ENCODE peak calls at places on chromosomes 6 and 20, in ten cellular contexts. One of them, this sample, is unnamed.

GRCh38 chr6:160041608-160042007 is 72.7 kb downstream of the IGF2R start:
- DNase-seq in A549: no peak
- DNase-seq in uterus: no peak
- DNase-seq in psoas muscle: peak; percentile 80
- DNase-seq in mucosa of descending colon: no peak
- DNase-seq in foreskin fibroblast: peak; percentile 65
- DNase-seq in fibroblast of lung: peak; percentile 88
- DNase-seq in lower lobe of right lung: peak; percentile 77
- DNase-seq in HL-60: no peak
- DNase-seq in fibroblast of the aortic adventitia: peak; percentile 94
- DNase-seq in this sample: no peak

GRCh38 chr20:13650474-13650873 is 11.7 kb upstream of the TASP1 start:
- DNase-seq in psoas muscle: no peak
- DNase-seq in A549: no peak
- DNase-seq in HL-60: no peak
- DNase-seq in lower lobe of right lung: no peak
- DNase-seq in uterus: no peak
- DNase-seq in fibroblast of the aortic adventitia: no peak
- DNase-seq in foreskin fibroblast: no peak
- DNase-seq in mucosa of descending colon: no peak
- DNase-seq in fibroblast of lung: no peak
- DNase-seq in this sample: no peak

GRCh38 chr20:45459606-45460005 is 9.9 kb upstream of the WFDC2 start:
- DNase-seq in uterus: no peak
- DNase-seq in HL-60: no peak
- DNase-seq in lower lobe of right lung: no peak
- DNase-seq in foreskin fibroblast: no peak
- DNase-seq in A549: peak; percentile 33
- DNase-seq in fibroblast of lung: no peak
- DNase-seq in psoas muscle: no peak
- DNase-seq in fibroblast of the aortic adventitia: peak; percentile 12
- DNase-seq in mucosa of descending colon: no peak
- DNase-seq in this sample: no peak

GRCh38 chr20:53336892-53337291 is 256.7 kb downstream of the ZNF217 start:
- DNase-seq in fibroblast of the aortic adventitia: no peak
- DNase-seq in lower lobe of right lung: no peak
- DNase-seq in foreskin fibroblast: no peak
- DNase-seq in psoas muscle: no peak
- DNase-seq in HL-60: no peak
- DNase-seq in A549: no peak
- DNase-seq in uterus: no peak
- DNase-seq in fibroblast of lung: no peak
- DNase-seq in mucosa of descending colon: no peak
- DNase-seq in this sample: no peak

GRCh38 chr6:138417493-138418117 is 13.6 kb downstream of the HEBP2 start:
- DNase-seq in psoas muscle: no peak
- DNase-seq in foreskin fibroblast: no peak
- DNase-seq in mucosa of descending colon: no peak
- DNase-seq in lower lobe of right lung: no peak
- DNase-seq in A549: no peak
- DNase-seq in fibroblast of lung: no peak
- DNase-seq in fibroblast of the aortic adventitia: no peak
- DNase-seq in uterus: no peak
- DNase-seq in HL-60: no peak
- DNase-seq in this sample: no peak

GRCh38 chr6:129604321-129604720 is 105.7 kb downstream of the ARHGAP18 start:
- DNase-seq in fibroblast of the aortic adventitia: no peak
- DNase-seq in uterus: no peak
- DNase-seq in mucosa of descending colon: no peak
- DNase-seq in psoas muscle: no peak
- DNase-seq in HL-60: no peak
- DNase-seq in fibroblast of lung: no peak
- DNase-seq in A549: no peak
- DNase-seq in lower lobe of right lung: no peak
- DNase-seq in foreskin fibroblast: no peak
- DNase-seq in this sample: no peak

GRCh38 chr20:63525185-63525584 is 4.6 kb downstream of the PPDPF start:
- DNase-seq in psoas muscle: no peak
- DNase-seq in A549: no peak
- DNase-seq in foreskin fibroblast: no peak
- DNase-seq in uterus: no peak
- DNase-seq in HL-60: no peak
- DNase-seq in fibroblast of lung: no peak
- DNase-seq in mucosa of descending colon: no peak
- DNase-seq in lower lobe of right lung: no peak
- DNase-seq in fibroblast of the aortic adventitia: no peak
- DNase-seq in this sample: no peak

GRCh38 chr6:125140808-125141207 is 12.8 kb upstream of the TPD52L1 start:
- DNase-seq in lower lobe of right lung: no peak
- DNase-seq in psoas muscle: no peak
- DNase-seq in fibroblast of lung: peak; percentile 18
- DNase-seq in foreskin fibroblast: no peak
- DNase-seq in A549: no peak
- DNase-seq in uterus: no peak
- DNase-seq in HL-60: no peak
- DNase-seq in mucosa of descending colon: no peak
- DNase-seq in fibroblast of the aortic adventitia: peak; percentile 42
- DNase-seq in this sample: no peak

GRCh38 chr6:161415302-161415855 is 141.5 kb upstream of the AGPAT4 start:
- DNase-seq in foreskin fibroblast: no peak
- DNase-seq in uterus: no peak
- DNase-seq in mucosa of descending colon: no peak
- DNase-seq in HL-60: no peak
- DNase-seq in psoas muscle: no peak
- DNase-seq in A549: no peak
- DNase-seq in lower lobe of right lung: no peak
- DNase-seq in fibroblast of the aortic adventitia: no peak
- DNase-seq in fibroblast of lung: no peak
- DNase-seq in this sample: no peak

GRCh38 chr20:48191200-48191599 is 405.9 kb upstream of the SULF2 start:
- DNase-seq in HL-60: no peak
- DNase-seq in mucosa of descending colon: no peak
- DNase-seq in uterus: no peak
- DNase-seq in fibroblast of the aortic adventitia: no peak
- DNase-seq in foreskin fibroblast: no peak
- DNase-seq in A549: no peak
- DNase-seq in psoas muscle: no peak
- DNase-seq in fibroblast of lung: no peak
- DNase-seq in lower lobe of right lung: no peak
- DNase-seq in this sample: no peak

GRCh38 chr6:29984992-29985391 is 42.7 kb downstream of the HLA-A start:
- DNase-seq in uterus: no peak
- DNase-seq in fibroblast of lung: no peak
- DNase-seq in psoas muscle: no peak
- DNase-seq in foreskin fibroblast: no peak
- DNase-seq in fibroblast of the aortic adventitia: no peak
- DNase-seq in HL-60: no peak
- DNase-seq in mucosa of descending colon: no peak
- DNase-seq in lower lobe of right lung: no peak
- DNase-seq in A549: no peak
- DNase-seq in this sample: no peak

GRCh38 chr20:55173601-55174000 is 698.2 kb downstream of the DOK5 start:
- DNase-seq in uterus: no peak
- DNase-seq in fibroblast of lung: no peak
- DNase-seq in psoas muscle: no peak
- DNase-seq in foreskin fibroblast: no peak
- DNase-seq in A549: no peak
- DNase-seq in lower lobe of right lung: no peak
- DNase-seq in mucosa of descending colon: no peak
- DNase-seq in HL-60: no peak
- DNase-seq in fibroblast of the aortic adventitia: no peak
- DNase-seq in this sample: no peak

GRCh38 chr6:4134841-4135664 is at the start of gene ECI2:
- DNase-seq in fibroblast of the aortic adventitia: peak; percentile 40
- DNase-seq in mucosa of descending colon: no peak
- DNase-seq in fibroblast of lung: no peak
- DNase-seq in psoas muscle: peak; percentile 88
- DNase-seq in lower lobe of right lung: peak; percentile 86
- DNase-seq in A549: peak; percentile 48
- DNase-seq in HL-60: peak; percentile 44
- DNase-seq in foreskin fibroblast: peak; percentile 33
- DNase-seq in uterus: no peak
- DNase-seq in this sample: no peak
- H3K4me3 ChIP-seq in fibroblast of the aortic adventitia: peak within 1 kb of the TSS; percentile 87
- H3K4me3 ChIP-seq in mucosa of descending colon: peak within 1 kb of the TSS; percentile 48
- H3K4me3 ChIP-seq in fibroblast of lung: peak within 1 kb of the TSS; percentile 75
- H3K4me3 ChIP-seq in psoas muscle: peak within 1 kb of the TSS; percentile 87
- H3K4me3 ChIP-seq in lower lobe of right lung: peak within 1 kb of the TSS; percentile 79
- H3K4me3 ChIP-seq in A549: peak within 1 kb of the TSS; percentile 65
- H3K4me3 ChIP-seq in HL-60: peak within 1 kb of the TSS; percentile 79
- H3K4me3 ChIP-seq in foreskin fibroblast: peak within 1 kb of the TSS; percentile 90
- H3K4me3 ChIP-seq in uterus: peak within 1 kb of the TSS; percentile 96
- H3K4me3 ChIP-seq in this sample: peak within 1 kb of the TSS; percentile 80

GRCh38 chr6:169255643-169256042 is 2.0 kb upstream of the THBS2 start:
- DNase-seq in lower lobe of right lung: no peak
- DNase-seq in mucosa of descending colon: no peak
- DNase-seq in A549: no peak
- DNase-seq in foreskin fibroblast: no peak
- DNase-seq in fibroblast of the aortic adventitia: no peak
- DNase-seq in psoas muscle: no peak
- DNase-seq in HL-60: no peak
- DNase-seq in uterus: no peak
- DNase-seq in fibroblast of lung: no peak
- DNase-seq in this sample: no peak
- TF ChIP-seq CTCF in lower lobe of right lung: no peak
- TF ChIP-seq CTCF in mucosa of descending colon: no peak
- TF ChIP-seq CTCF in A549: no peak
- TF ChIP-seq CTCF in foreskin fibroblast: no peak
- TF ChIP-seq CTCF in fibroblast of the aortic adventitia: no peak
- TF ChIP-seq CTCF in psoas muscle: no peak
- TF ChIP-seq CTCF in HL-60: no peak
- TF ChIP-seq CTCF in uterus: no peak
- TF ChIP-seq CTCF in fibroblast of lung: no peak
- TF ChIP-seq CTCF in this sample: no peak

GRCh38 chr6:10149603-10150002 is 265.3 kb downstream of the TFAP2A start:
- DNase-seq in lower lobe of right lung: no peak
- DNase-seq in HL-60: no peak
- DNase-seq in foreskin fibroblast: no peak
- DNase-seq in fibroblast of the aortic adventitia: no peak
- DNase-seq in uterus: no peak
- DNase-seq in mucosa of descending colon: no peak
- DNase-seq in psoas muscle: no peak
- DNase-seq in fibroblast of lung: no peak
- DNase-seq in A549: no peak
- DNase-seq in this sample: no peak

GRCh38 chr6:10151144-10151915 is 263.5 kb downstream of the TFAP2A start:
- DNase-seq in lower lobe of right lung: no peak
- DNase-seq in HL-60: no peak
- DNase-seq in fibroblast of the aortic adventitia: no peak
- DNase-seq in foreskin fibroblast: no peak
- DNase-seq in fibroblast of lung: no peak
- DNase-seq in mucosa of descending colon: no peak
- DNase-seq in uterus: no peak
- DNase-seq in A549: no peak
- DNase-seq in psoas muscle: no peak
- DNase-seq in this sample: no peak

GRCh38 chr6:10141756-10142443 is 273.0 kb downstream of the TFAP2A start:
- DNase-seq in psoas muscle: no peak
- DNase-seq in HL-60: no peak
- DNase-seq in lower lobe of right lung: no peak
- DNase-seq in fibroblast of lung: no peak
- DNase-seq in foreskin fibroblast: no peak
- DNase-seq in A549: no peak
- DNase-seq in fibroblast of the aortic adventitia: no peak
- DNase-seq in mucosa of descending colon: no peak
- DNase-seq in uterus: no peak
- DNase-seq in this sample: no peak

GRCh38 chr6:10144772-10145171 is 270.1 kb downstream of the TFAP2A start:
- DNase-seq in fibroblast of lung: no peak
- DNase-seq in uterus: no peak
- DNase-seq in lower lobe of right lung: no peak
- DNase-seq in mucosa of descending colon: no peak
- DNase-seq in psoas muscle: no peak
- DNase-seq in HL-60: no peak
- DNase-seq in A549: no peak
- DNase-seq in foreskin fibroblast: no peak
- DNase-seq in fibroblast of the aortic adventitia: no peak
- DNase-seq in this sample: no peak

DNA sequence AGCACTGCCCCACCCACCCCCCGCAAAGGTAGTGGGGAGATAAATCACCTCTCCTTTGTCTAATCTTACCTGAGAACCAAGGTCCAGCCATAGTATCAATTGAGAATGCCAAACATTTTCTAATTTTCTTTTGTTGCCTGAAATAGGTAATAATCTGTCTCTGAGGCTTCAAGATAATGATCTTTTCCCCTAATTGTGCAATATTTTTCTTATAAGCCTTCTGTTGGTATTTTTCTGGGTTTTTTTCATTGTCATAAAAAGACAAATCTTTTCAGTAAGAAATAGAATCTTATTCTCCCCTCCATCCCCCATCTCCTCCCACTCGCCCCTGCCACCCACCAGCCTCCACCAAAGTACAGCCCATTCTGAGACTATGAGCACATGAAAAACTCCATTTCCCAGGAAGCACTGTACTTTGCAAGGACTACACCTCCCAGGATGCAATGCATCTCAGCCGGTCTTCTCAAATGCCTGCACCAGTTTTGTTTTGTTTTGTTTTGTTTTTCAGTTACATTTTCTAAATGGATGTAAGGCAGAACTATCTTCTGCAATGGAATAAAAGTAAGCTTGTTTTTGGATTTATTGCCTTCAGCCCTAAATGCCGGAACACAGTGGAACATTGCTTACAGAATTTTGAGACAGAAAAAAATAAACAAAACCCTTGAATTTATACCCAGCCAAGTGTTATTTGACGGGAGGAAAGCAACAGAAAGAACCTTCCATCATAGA is 268.0 kb downstream of the TFAP2A start:
- DNase-seq in foreskin fibroblast: peak; percentile 14
- DNase-seq in psoas muscle: no peak
- DNase-seq in uterus: no peak
- DNase-seq in HL-60: peak; percentile 5
- DNase-seq in lower lobe of right lung: no peak
- DNase-seq in A549: peak; percentile 21
- DNase-seq in fibroblast of the aortic adventitia: peak; percentile 6
- DNase-seq in fibroblast of lung: peak; percentile 24
- DNase-seq in mucosa of descending colon: peak; percentile 6
- DNase-seq in this sample: no peak
- H3K4me3 ChIP-seq in foreskin fibroblast: peak overlapping the region; percentile 67
- H3K4me3 ChIP-seq in psoas muscle: peak overlapping the region; percentile 57
- H3K4me3 ChIP-seq in uterus: peak overlapping the region; percentile 6
- H3K4me3 ChIP-seq in HL-60: no peak overlapping the region
- H3K4me3 ChIP-seq in lower lobe of right lung: peak overlapping the region; percentile 23
- H3K4me3 ChIP-seq in A549: no peak overlapping the region
- H3K4me3 ChIP-seq in fibroblast of the aortic adventitia: peak overlapping the region; percentile 1
- H3K4me3 ChIP-seq in fibroblast of lung: no peak overlapping the region
- H3K4me3 ChIP-seq in mucosa of descending colon: no peak overlapping the region
- H3K4me3 ChIP-seq in this sample: peak overlapping the region; percentile 43

DNA sequence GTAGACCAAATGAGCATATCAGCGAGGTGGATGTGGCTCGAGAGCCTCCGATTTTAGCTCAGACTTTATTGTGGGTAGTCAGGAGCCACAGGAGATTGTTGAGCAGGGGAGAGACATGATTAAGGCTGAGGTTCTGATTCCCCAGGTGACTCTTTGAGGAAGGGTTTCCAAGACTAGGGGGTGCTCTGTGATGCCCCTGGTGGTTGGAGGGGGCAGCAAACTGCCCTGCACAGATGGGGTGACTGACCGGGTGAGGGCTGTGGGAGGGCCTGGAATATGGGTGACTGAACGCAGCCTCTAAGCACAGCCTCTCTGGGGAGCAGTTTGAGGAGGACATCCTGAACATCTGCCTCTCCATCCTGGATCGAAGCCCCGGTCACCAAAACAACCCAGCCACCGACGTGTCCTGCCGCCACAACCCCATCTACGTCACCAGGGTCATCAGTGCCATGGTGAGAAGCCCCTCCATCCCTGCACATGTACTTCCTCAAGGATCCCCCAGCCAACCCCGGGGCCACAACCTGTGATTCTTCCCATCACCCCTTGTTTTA is 17.0 kb downstream of the TGM6 start:
- DNase-seq in fibroblast of lung: no peak
- DNase-seq in A549: no peak
- DNase-seq in uterus: no peak
- DNase-seq in fibroblast of the aortic adventitia: no peak
- DNase-seq in HL-60: no peak
- DNase-seq in psoas muscle: no peak
- DNase-seq in foreskin fibroblast: no peak
- DNase-seq in mucosa of descending colon: no peak
- DNase-seq in lower lobe of right lung: no peak
- DNase-seq in this sample: no peak
- TF ChIP-seq CTCF in fibroblast of lung: no peak
- TF ChIP-seq CTCF in A549: no peak
- TF ChIP-seq CTCF in uterus: no peak
- TF ChIP-seq CTCF in fibroblast of the aortic adventitia: no peak
- TF ChIP-seq CTCF in HL-60: no peak
- TF ChIP-seq CTCF in psoas muscle: no peak
- TF ChIP-seq CTCF in foreskin fibroblast: no peak
- TF ChIP-seq CTCF in mucosa of descending colon: no peak
- TF ChIP-seq CTCF in lower lobe of right lung: no peak
- TF ChIP-seq CTCF in this sample: no peak

This sample was measured in epithelial cell of proximal tubule.